ENCODE peak calls at places on chromosomes 13 and 19, in six cellular contexts. S is neuronal stem cell, R is IMR-90, M is trophoblast cell, C is mesenchymal stem cell, I is H1. G is an unnamed sample.

GRCh38 chr13:42214445-42214844 is 57.5 kb upstream of the AKAP11 start:
- DNase-seq in S (no peak), R (no peak), M (no peak), I (no peak), C (no peak), G (no peak)

GRCh38 chr13:83057119-83057518 is 825.2 kb downstream of the SLITRK1 start:
- DNase-seq in S (no peak), I (no peak), C (peak), M (no peak), R (peak), G (no peak)

GRCh38 chr13:71252191-71252704 is 614.8 kb downstream of the DACH1 start:
- DNase-seq in M (no peak), I (no peak), C (peak), S (no peak), R (no peak), G (no peak)

GRCh38 chr13:47148543-47148942 is 251.7 kb upstream of the HTR2A start:
- DNase-seq in I (no peak), C (no peak), S (no peak), R (no peak), M (no peak), G (no peak)

GRCh38 chr13:50692396-50692915 is 151.0 kb downstream of the DLEU7 start:
- DNase-seq in C (no peak), S (no peak), R (no peak), M (peak), I (no peak), G (no peak)

GRCh38 chr19:1747285-1748114 is 5.8 kb upstream of the ONECUT3 start:
- DNase-seq in R (peak), M (no peak), S (no peak), C (peak), I (no peak), G (peak)

GRCh38 chr13:97325738-97326137 is 103.6 kb downstream of the MBNL2 start:
- DNase-seq in M (no peak), S (no peak), I (no peak), C (no peak), R (no peak), G (no peak)

GRCh38 chr13:34161829-34162544 is 344.0 kb downstream of the RFC3 start:
- DNase-seq in M (no peak), S (no peak), I (no peak), C (peak), R (peak), G (no peak)

GRCh38 chr19:58350871-58351557 is 2.3 kb downstream of the A1BG start:
- DNase-seq in C (no peak), S (no peak), M (no peak), R (no peak), I (no peak), G (no peak)
- H3K14ac ChIP-seq in C (no peak), S (no peak), M (no peak), R (no peak), I (no peak), G (no peak)

GRCh38 chr19:46954502-46955004 is 65.1 kb upstream of the NPAS1 start:
- DNase-seq in M (no peak), I (no peak), C (no peak), R (no peak), S (no peak), G (no peak)
- H3K14ac ChIP-seq in M (no peak), I (no peak), C (no peak), R (peak), S (no peak), G (no peak)

DNA sequence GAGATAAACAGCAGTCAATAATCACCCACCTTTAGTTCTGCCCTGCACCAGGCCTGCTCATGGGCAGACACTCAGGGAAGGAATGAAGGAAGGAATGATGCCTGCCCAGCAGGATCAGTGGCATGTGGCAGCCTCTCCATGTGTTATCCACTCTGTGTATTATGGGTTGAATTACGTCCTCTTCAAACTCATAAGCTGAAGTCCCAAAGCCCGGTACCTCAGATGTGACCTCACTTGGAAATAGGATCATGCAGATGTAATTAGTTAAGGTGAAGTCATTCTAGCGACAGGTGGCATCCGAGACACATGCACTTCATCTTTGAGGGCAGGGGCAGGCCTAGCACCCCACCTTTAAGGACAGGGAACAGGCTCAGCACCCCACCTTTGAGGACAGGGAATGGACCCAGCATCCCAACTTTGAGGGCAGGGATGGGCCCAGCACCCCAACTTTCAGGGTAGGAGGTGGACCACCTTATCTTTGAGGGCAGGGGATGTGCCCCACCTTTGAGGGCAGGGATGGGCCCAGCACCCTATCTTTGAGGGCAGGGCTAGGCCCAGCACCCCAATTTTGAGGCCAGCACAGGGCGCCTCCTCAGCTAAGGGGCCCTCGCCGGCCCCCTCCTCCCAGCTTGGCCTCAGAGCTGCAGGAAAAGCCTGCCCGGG is 127.6 kb downstream of the URI1 start:
- DNase-seq in M (no peak), I (no peak), R (no peak), C (no peak), S (no peak), G (peak)
- H3K14ac ChIP-seq in M (no peak), I (no peak), R (no peak), C (no peak), S (no peak), G (no peak)

GRCh38 chr13:73741111-73741510 is 393.1 kb downstream of the KLF12 start:
- DNase-seq in S (no peak), I (no peak), C (no peak), M (no peak), R (no peak), G (no peak)

GRCh38 chr13:73733691-73734090 is 400.5 kb downstream of the KLF12 start:
- DNase-seq in M (no peak), I (no peak), R (no peak), C (no peak), S (no peak), G (no peak)

GRCh38 chr13:73740681-73741080 is 393.5 kb downstream of the KLF12 start:
- DNase-seq in R (peak), S (no peak), I (no peak), C (no peak), M (no peak), G (no peak)

GRCh38 chr13:73738626-73739025 is 395.6 kb downstream of the KLF12 start:
- DNase-seq in M (no peak), R (peak), C (no peak), I (no peak), S (no peak), G (no peak)

DNA sequence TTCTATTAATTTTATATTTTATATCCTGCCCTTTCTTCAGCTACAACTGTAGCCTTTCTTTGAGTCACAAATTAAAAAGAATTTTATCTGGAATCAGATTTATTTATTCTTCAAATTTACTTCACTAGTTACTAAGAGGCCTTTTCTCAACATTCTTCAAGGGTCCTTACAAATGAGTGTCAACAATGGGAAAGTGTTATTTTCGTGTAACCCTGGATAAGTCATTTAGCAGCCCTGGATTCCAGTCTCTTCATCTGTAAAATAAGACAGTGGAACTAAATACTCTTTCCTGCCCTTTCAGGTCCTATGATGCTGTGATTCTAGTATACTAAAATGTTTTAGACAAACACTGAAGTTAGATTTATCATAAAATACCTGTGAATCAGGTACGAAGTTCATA is 397.0 kb downstream of the KLF12 start:
- DNase-seq in I (no peak), R (no peak), M (no peak), S (no peak), C (no peak), G (no peak)
- H3K14ac ChIP-seq in I (no peak), R (no peak), M (no peak), S (no peak), C (no peak), G (no peak)

DNA sequence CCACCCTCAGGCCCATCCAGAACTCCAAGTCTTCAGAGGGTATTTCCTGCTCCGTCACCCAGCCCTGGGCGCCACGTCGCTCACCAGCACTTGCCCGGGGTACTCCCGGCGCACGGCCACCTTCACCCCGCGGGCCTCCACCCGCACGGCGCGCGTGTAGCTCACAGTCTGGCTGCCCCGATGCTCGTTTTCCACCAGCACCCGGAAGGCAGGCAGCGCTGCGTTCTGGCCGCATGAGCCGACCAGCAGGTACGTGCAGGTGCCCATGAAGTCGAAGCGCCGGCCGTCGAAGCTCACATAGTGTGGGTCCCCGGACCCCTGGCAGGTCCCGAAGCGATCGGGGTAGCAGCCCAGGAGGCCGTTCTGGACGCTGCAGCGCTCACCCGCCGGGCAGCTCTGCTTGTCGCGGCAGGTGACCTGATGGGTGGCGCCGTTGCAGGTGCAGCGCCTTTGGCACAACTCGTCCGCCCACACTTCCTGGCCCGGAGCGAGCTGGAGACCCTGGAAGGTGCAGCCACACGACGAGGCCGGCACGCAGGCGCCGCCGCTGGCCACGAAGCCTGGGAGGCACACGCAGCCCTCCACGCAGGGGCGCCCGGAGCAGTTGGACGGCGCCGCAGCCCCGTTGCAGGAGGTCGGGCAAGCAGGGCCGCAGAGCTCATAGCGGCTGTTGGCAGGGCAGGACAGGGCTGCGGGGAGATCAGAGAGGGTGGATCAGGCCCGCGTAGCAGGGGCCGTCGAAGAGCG is 19.2 kb downstream of the FCGBP start:
- DNase-seq in S (no peak), C (no peak), R (no peak), M (no peak), I (no peak), G (peak)
- H3K14ac ChIP-seq in S (peak), C (no peak), R (no peak), M (no peak), I (no peak), G (no peak)

DNA sequence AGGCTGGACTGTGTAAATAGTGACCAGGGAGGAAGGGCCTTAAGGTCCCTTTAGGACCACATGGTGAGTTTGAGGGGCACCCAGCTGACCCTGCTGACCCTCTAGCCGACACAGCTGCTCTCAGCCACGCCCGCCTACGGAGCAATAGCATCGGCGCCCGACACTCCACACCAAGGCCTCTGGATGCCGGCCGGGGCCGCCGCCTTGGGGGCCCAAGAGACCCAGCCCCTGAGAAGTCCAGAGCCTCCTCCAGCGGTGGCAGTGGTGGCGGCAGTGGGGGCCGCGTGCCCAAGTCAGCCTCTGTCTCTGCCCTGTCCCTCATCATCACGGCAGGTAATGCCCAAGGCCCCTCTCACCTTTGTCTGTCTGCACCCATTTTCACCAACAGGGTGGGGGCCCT is 8.6 kb upstream of the PIK3R2 start:
- DNase-seq in M (no peak), R (no peak), S (no peak), I (no peak), C (no peak), G (no peak)
- H3K14ac ChIP-seq in M (no peak), R (no peak), S (no peak), I (no peak), C (no peak), G (no peak)

GRCh38 chr13:37863708-37864107 is 5.9 kb downstream of the TRPC4 start:
- DNase-seq in S (no peak), M (no peak), I (no peak), C (no peak), R (no peak), G (no peak)
- H3K14ac ChIP-seq in S (no peak), M (no peak), I (no peak), C (no peak), R (no peak), G (no peak)

DNA sequence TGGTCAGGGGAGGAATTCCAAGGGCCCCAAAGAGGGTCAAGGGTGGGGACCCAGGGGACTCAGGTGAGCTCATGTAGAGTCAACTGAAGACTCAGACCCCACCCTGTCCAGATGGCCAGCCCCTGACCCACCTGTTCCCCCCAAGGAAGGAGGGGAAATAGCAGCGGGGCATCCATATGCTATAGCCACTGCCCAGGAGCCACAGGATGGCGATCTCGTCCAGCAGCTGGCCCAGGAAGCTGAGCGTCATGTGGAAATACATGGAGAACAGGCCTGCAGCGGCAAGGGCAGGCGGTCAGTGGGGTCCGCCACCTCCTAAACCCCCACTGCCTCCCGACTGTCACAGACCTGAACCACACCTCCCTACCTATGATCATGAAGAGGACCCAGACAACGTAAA is 21.4 kb downstream of the ACER1 start:
- DNase-seq in S (no peak), I (no peak), R (no peak), C (no peak), M (no peak), G (peak)
- H3K14ac ChIP-seq in S (no peak), I (no peak), R (no peak), C (no peak), M (no peak), G (no peak)

DNA sequence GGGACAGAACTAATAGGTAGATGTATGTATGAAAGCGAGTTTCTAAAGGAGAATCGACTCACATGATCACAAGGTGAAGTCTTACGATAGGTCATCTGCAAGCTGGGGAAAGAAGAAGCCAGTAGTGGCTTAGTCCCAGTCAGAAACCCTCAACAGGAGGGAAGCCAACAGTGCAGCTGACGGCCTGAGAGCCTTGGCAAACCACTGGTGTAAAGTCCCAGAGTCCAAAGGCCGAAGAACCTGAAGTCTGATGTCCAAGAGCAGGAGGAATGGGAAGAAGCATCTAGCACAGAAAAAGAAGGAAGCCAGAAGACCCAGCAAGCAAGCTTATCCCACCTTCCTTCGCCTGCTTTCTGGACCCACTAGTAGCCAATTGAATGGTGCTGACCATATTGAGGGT is 507.6 kb upstream of the ARGLU1 start:
- DNase-seq in I (no peak), R (no peak), S (no peak), M (no peak), C (no peak), G (no peak)
- H3K14ac ChIP-seq in I (no peak), R (no peak), S (no peak), M (no peak), C (no peak), G (no peak)

GRCh38 chr13:74316531-74316930 is 182.3 kb upstream of the KLF12 start:
- DNase-seq in I (no peak), R (peak), S (no peak), M (no peak), C (peak), G (no peak)
- H3K14ac ChIP-seq in I (no peak), R (no peak), S (no peak), M (no peak), C (no peak), G (no peak)

G was measured in H9.